ENCODE peak calls at places on chromosomes 6 and 20, in ten cellular contexts. B, P, A, M, H, F, U, E, J and V are unnamed samples.

GRCh38 chr6:131807644-131808459 is at the start of gene ENPP1:
- DNase-seq in H (peak), J (no peak), A (peak), B (peak), M (peak), U (peak), F (peak), P (peak), E (peak), V (no peak)

GRCh38 chr6:90412538-90413369 is 116.1 kb upstream of the BACH2 start:
- DNase-seq in B (no peak), A (no peak), U (no peak), H (no peak), E (no peak), M (no peak), J (no peak), F (no peak), P (no peak), V (no peak)

GRCh38 chr6:106961801-106962200 is 12.7 kb downstream of the CD24 start:
- DNase-seq in J (no peak), E (no peak), P (no peak), H (no peak), B (no peak), A (no peak), M (no peak), F (no peak), U (no peak), V (no peak)

GRCh38 chr20:53133134-53133533 is 161.0 kb downstream of the TSHZ2 start:
- DNase-seq in A (no peak), B (no peak), E (no peak), H (no peak), U (no peak), M (no peak), F (no peak), P (no peak), J (no peak), V (no peak)

GRCh38 chr6:17093692-17094091 is 8.2 kb upstream of the STMND1 start:
- DNase-seq in J (no peak), B (no peak), A (no peak), U (no peak), M (no peak), P (peak), F (no peak), E (no peak), H (no peak), V (no peak)

GRCh38 chr6:7146079-7146828 is 38.5 kb downstream of the RREB1 start:
- DNase-seq in J (peak), E (peak), A (no peak), F (peak), M (peak), U (peak), B (peak), P (no peak), H (peak), V (no peak)

GRCh38 chr20:43358811-43359210 is 98.9 kb upstream of the SRSF6 start:
- DNase-seq in B (no peak), H (no peak), J (no peak), U (no peak), F (no peak), M (no peak), P (no peak), A (no peak), E (no peak), V (no peak)

GRCh38 chr6:294656-295565 is 2.6 kb downstream of the DUSP22 start:
- DNase-seq in U (no peak), M (no peak), A (no peak), J (no peak), H (peak), F (no peak), P (no peak), B (no peak), E (no peak), V (no peak)

GRCh38 chr6:43621836-43622180 is 7.3 kb downstream of the GTPBP2 start:
- DNase-seq in F (no peak), M (no peak), U (no peak), J (no peak), H (no peak), E (no peak), B (peak), P (no peak), A (no peak), V (no peak)

GRCh38 chr6:5025911-5026819 is 22.3 kb upstream of the RPP40 start:
- DNase-seq in M (peak), F (peak), J (peak), U (peak), B (peak), P (peak), A (no peak), E (peak), H (peak), V (no peak)

GRCh38 chr6:70221715-70222236 is 81.1 kb downstream of the COL9A1 start:
- DNase-seq in H (peak), A (no peak), F (no peak), B (no peak), M (no peak), P (no peak), E (no peak), J (no peak), U (no peak), V (no peak)

GRCh38 chr6:155442562-155442961 is 13.1 kb downstream of the NOX3 start:
- DNase-seq in U (no peak), E (no peak), A (no peak), P (no peak), J (no peak), F (no peak), H (no peak), B (no peak), M (no peak), V (no peak)

GRCh38 chr6:147080215-147080614 is 124.0 kb upstream of the STXBP5 start:
- DNase-seq in M (no peak), B (no peak), F (no peak), J (no peak), H (no peak), U (no peak), P (no peak), E (no peak), A (no peak), V (no peak)

GRCh38 chr20:38957477-38957876 is 4.7 kb upstream of the DHX35 start:
- DNase-seq in J (no peak), U (no peak), F (no peak), B (no peak), M (no peak), H (no peak), E (no peak), P (no peak), A (no peak), V (no peak)

GRCh38 chr6:88119769-88120168 is 46.4 kb downstream of the CNR1 start:
- DNase-seq in F (no peak), H (no peak), P (peak), J (no peak), A (no peak), U (no peak), M (peak), B (no peak), E (no peak), V (no peak)

GRCh38 chr6:16130932-16131387 is 2.1 kb downstream of the MYLIP start:
- DNase-seq in F (no peak), U (peak), B (no peak), M (peak), H (peak), J (peak), E (peak), P (peak), A (peak), V (peak)

GRCh38 chr6:50722829-50723562 is 9.7 kb downstream of the TFAP2D start:
- DNase-seq in U (no peak), F (no peak), E (no peak), M (no peak), J (no peak), A (no peak), H (no peak), B (no peak), P (no peak), V (no peak)

GRCh38 chr6:26475823-26476729 is 18.3 kb downstream of the BTN2A1 start:
- DNase-seq in F (no peak), J (no peak), U (no peak), M (peak), B (no peak), P (no peak), H (peak), A (no peak), E (no peak), V (no peak)

GRCh38 chr6:144931172-144932035 is 646.3 kb downstream of the UTRN start:
- DNase-seq in U (peak), A (peak), H (peak), M (peak), B (no peak), E (peak), F (no peak), J (peak), P (peak), V (no peak)

GRCh38 chr6:42726485-42727083 is 4.2 kb upstream of the PRPH2 start:
- DNase-seq in P (peak), H (peak), M (peak), E (peak), F (peak), U (peak), A (peak), B (peak), J (peak), V (peak)

GRCh38 chr20:44247131-44247571 is at the start of gene GDAP1L1:
- DNase-seq in H (no peak), U (no peak), J (no peak), M (no peak), F (no peak), P (peak), B (no peak), E (peak), A (no peak), V (no peak)

GRCh38 chr6:101114703-101115102 is 233.6 kb upstream of the ASCC3 start:
- DNase-seq in B (no peak), F (no peak), P (peak), U (peak), H (peak), A (peak), E (peak), J (peak), M (peak), V (no peak)

GRCh38 chr20:17796096-17796563 is 96.4 kb downstream of the BANF2 start:
- DNase-seq in E (peak), H (no peak), A (no peak), M (peak), P (no peak), B (peak), U (peak), J (no peak), F (peak), V (peak)

GRCh38 chr20:4957939-4958362 is 43.4 kb downstream of the SLC23A2 start:
- DNase-seq in M (no peak), B (no peak), H (no peak), F (no peak), J (peak), E (no peak), A (no peak), U (peak), P (no peak), V (no peak)

GRCh38 chr6:132188865-132189264 is 212.4 kb downstream of the MOXD1 start:
- DNase-seq in H (peak), M (peak), F (no peak), U (peak), A (no peak), E (no peak), B (no peak), P (no peak), J (peak), V (peak)

GRCh38 chr6:3240595-3240994 is 13.1 kb upstream of the TUBB2B start:
- DNase-seq in H (no peak), F (no peak), P (no peak), B (no peak), J (no peak), M (no peak), A (no peak), E (no peak), U (no peak), V (no peak)

GRCh38 chr20:41300906-41301305 is 16.6 kb downstream of the ZHX3 start:
- DNase-seq in J (no peak), A (no peak), P (no peak), M (no peak), F (no peak), B (no peak), U (no peak), E (no peak), H (no peak), V (no peak)

GRCh38 chr20:24785141-24785924 is 163.7 kb upstream of the CST7 start:
- DNase-seq in E (no peak), U (peak), F (no peak), A (peak), M (peak), J (no peak), H (peak), B (no peak), P (no peak), V (peak)

GRCh38 chr6:143236151-143236788 is 175.6 kb downstream of the AIG1 start:
- DNase-seq in P (no peak), J (no peak), F (no peak), H (no peak), E (no peak), M (peak), B (peak), U (no peak), A (peak), V (peak)

GRCh38 chr6:7621761-7622160 is 31.8 kb downstream of the SNRNP48 start:
- DNase-seq in F (no peak), A (no peak), J (no peak), M (peak), E (no peak), B (no peak), U (peak), P (no peak), H (no peak), V (no peak)

GRCh38 chr6:24935753-24936152 is at the start of gene RIPOR2:
- DNase-seq in P (peak), U (no peak), F (no peak), E (no peak), A (peak), H (peak), J (no peak), M (no peak), B (peak), V (no peak)

GRCh38 chr20:8777866-8778265 is 291.0 kb upstream of the PLCB4 start:
- DNase-seq in J (peak), U (peak), E (no peak), A (no peak), F (no peak), P (no peak), B (no peak), M (peak), H (no peak), V (no peak)

GRCh38 chr20:46990811-46991567 is 96.3 kb downstream of the EYA2 start:
- DNase-seq in J (no peak), M (no peak), E (no peak), U (no peak), F (no peak), H (no peak), B (no peak), A (no peak), P (no peak), V (no peak)

DNA sequence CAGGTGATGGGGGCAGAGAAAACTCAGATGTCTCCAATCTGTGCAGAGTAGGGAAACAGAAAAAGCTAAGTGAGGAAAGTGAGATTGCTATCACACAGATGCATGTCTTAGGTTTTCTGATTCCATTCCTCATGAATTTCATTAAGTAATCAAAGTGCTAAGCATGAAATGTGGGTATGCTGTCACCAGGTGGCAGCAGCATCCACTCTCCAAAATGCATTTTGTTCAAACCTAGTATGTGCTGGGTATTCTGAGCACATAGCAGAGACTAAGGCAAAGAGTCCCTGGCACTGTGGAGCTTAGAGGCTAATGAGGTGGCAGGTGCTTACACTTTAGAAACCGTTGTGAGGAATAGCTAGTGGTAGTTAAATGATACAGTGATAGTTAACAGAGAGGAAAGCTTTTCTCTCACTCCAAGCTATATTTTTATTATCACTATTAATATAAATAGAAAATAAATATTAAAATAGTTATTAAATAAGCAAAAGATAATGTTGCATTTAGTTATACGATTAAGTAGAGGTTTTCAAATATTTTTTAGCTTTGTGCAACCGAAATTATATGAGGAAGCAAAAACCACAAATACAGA is 179.5 kb downstream of the CDH26 start:
- DNase-seq in A (peak), J (peak), F (no peak), H (peak), E (no peak), P (no peak), U (no peak), B (no peak), M (peak), V (no peak)
- TF ChIP-seq CTCF in A (peak), J (peak), F (peak), H (peak), E (peak), P (peak), U (no peak), B (peak), M (peak), V (peak)

GRCh38 chr6:12288211-12288618 is 1.9 kb upstream of the EDN1 start:
- DNase-seq in H (no peak), J (no peak), U (no peak), E (no peak), B (no peak), M (no peak), P (no peak), A (peak), F (no peak), V (no peak)
- H3K4me3 ChIP-seq in H (peak), J (no peak), U (no peak), E (no peak), B (no peak), M (no peak), P (no peak), A (peak), F (no peak), V (no peak)

DNA sequence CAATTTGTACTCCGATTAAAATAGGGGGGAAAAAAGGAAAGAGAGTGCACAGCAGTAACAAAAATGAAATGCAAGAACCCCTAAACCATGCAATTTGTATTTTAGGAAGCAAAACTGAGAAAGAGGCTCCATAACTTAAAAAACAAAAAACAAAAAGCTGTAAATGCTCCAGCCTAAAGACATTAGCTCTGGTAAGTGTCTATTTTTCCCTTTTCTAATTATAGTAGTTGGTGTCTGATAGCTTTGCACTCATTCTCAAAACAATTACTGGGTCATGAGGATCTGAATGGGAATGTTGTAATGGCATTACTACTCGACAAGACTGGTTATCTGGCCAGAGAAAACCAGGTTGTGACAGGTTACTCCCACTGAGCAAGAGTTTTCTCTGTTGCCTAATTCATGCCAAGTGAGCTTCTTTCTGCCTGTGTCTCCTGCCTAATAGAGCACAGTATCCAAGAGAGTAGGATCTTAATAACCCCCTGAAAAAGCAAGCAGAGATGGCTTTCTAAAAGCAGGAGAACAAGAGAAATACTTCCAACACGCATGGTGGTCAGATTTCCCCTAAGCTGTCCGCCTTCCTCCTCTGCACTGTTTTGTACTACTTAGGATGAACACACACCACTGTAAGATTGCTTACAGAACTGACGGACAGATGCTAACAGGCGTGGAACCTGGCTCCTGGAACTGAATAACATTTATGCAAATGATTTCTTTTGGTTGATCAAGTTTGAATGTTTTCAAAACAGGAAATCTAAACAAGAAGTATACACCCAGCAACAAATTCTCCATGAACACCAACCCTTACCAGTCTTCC is 86.4 kb downstream of the FKBP5 start:
- DNase-seq in U (peak), B (no peak), A (no peak), H (peak), E (no peak), J (peak), F (no peak), P (peak), M (peak), V (no peak)
- TF ChIP-seq CTCF in U (no peak), B (no peak), A (no peak), H (no peak), E (no peak), J (no peak), F (no peak), P (no peak), M (no peak), V (no peak)

GRCh38 chr20:63497946-63498935 is 642 bp downstream of the EEF1A2 start:
- DNase-seq in M (peak), E (no peak), U (no peak), F (no peak), B (peak), A (peak), H (peak), P (peak), J (peak), V (no peak)

GRCh38 chr20:63500902-63501817 is 2.3 kb upstream of the EEF1A2 start:
- DNase-seq in F (no peak), M (no peak), A (no peak), B (peak), E (no peak), H (peak), J (no peak), U (no peak), P (no peak), V (no peak)

GRCh38 chr20:63498950-63499332 is at the start of gene EEF1A2:
- DNase-seq in B (peak), F (no peak), J (no peak), U (no peak), H (no peak), A (no peak), M (no peak), E (no peak), P (peak), V (no peak)

GRCh38 chr20:63500151-63500901 is 1.4 kb upstream of the EEF1A2 start:
- DNase-seq in M (no peak), F (no peak), P (peak), J (no peak), H (no peak), A (no peak), U (no peak), B (peak), E (no peak), V (no peak)

GRCh38 chr20:63499333-63499969 is 568 bp upstream of the EEF1A2 start:
- DNase-seq in E (no peak), F (no peak), A (no peak), M (no peak), B (peak), U (no peak), H (no peak), P (peak), J (no peak), V (no peak)
- H3K4me3 ChIP-seq in E (peak), F (peak), A (peak), M (no peak), B (peak), U (peak), H (no peak), P (peak), J (no peak), V (no peak)

GRCh38 chr6:13769034-13769654 is 45.2 kb downstream of the MCUR1 start:
- DNase-seq in P (no peak), H (no peak), A (no peak), B (no peak), M (no peak), U (no peak), E (no peak), J (no peak), F (no peak), V (no peak)

GRCh38 chr6:13765570-13765969 is 48.8 kb downstream of the MCUR1 start:
- DNase-seq in M (peak), H (peak), A (no peak), U (peak), J (no peak), B (no peak), P (no peak), E (no peak), F (no peak), V (no peak)

GRCh38 chr6:13767121-13767794 is 47.1 kb downstream of the MCUR1 start:
- DNase-seq in U (peak), P (peak), F (peak), J (peak), B (peak), A (no peak), M (peak), E (peak), H (no peak), V (no peak)

GRCh38 chr6:13766201-13766634 is 48.1 kb downstream of the MCUR1 start:
- DNase-seq in F (no peak), E (no peak), B (no peak), A (no peak), P (no peak), J (peak), U (peak), M (peak), H (peak), V (peak)

DNA sequence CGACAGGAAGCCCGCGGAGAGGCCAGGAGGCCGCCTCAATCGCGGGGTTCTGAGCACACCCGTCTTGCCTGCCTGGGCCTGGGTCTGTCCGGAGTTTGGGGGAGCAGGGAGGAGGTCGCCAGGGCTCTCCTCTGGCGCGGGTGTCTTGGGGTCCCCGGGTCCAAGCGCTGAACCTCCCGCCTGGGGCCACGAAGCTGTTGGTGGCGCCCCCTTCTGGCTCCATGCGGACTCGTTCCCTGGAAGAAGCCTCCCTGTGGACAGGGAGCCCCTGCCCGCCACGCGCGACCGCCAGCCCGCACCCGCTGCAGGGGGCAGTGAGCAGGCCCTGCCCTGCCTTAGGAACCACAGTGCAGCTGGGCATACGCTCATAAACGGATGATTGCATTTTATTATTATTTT is 44.7 kb downstream of the MCUR1 start:
- DNase-seq in A (no peak), H (no peak), P (no peak), U (no peak), J (no peak), F (no peak), M (no peak), E (no peak), B (no peak), V (no peak)
- TF ChIP-seq CTCF in A (no peak), H (peak), P (no peak), U (peak), J (peak), F (peak), M (peak), E (no peak), B (no peak), V (no peak)

GRCh38 chr6:41062056-41062455 is 9.1 kb downstream of the APOBEC2 start:
- DNase-seq in H (no peak), P (no peak), B (no peak), J (no peak), M (no peak), U (no peak), F (no peak), A (no peak), E (no peak), V (no peak)
- H3K4me3 ChIP-seq in H (no peak), P (no peak), B (peak), J (no peak), M (no peak), U (no peak), F (no peak), A (no peak), E (peak), V (no peak)